ENCODE peak calls at places on chromosomes 11 and 22, in nine cellular contexts. F is IMR-90, N is Peyer's patch, Y is sigmoid colon, C is esophagus squamous epithelium, I is A549, M is thyroid gland, X is H1, B is tibial nerve. T is an unnamed sample.
A peak's percentile ranks its signal among the peaks of the same experiment; 100 is the strongest.

GRCh38 chr11:107722671-107723070 is 10.8 kb upstream of the SLN start:
- DNase-seq in I (no peak), C (no peak), M (no peak), N (no peak), B (no peak), F (no peak), Y (no peak), X (no peak), T (no peak)

GRCh38 chr11:72519220-72519881 is 85.0 kb upstream of the CLPB start:
- DNase-seq in I (no peak), Y (no peak), N (no peak), M (peak; percentile 15), F (peak; percentile 12), C (no peak), X (no peak), B (no peak), T (no peak)

GRCh38 chr11:118434123-118434552 is 2.2 kb upstream of the KMT2A start:
- DNase-seq in B (no peak), F (peak; percentile 48), I (no peak), X (no peak), N (no peak), C (no peak), Y (no peak), M (no peak), T (no peak)

GRCh38 chr11:116931206-116931953 is 94.0 kb upstream of the APOA1 start:
- DNase-seq in C (no peak), I (peak; percentile 56), Y (no peak), N (no peak), X (no peak), B (no peak), F (peak; percentile 53), M (peak; percentile 10), T (no peak)

GRCh38 chr22:29167032-29167911 is 38.4 kb upstream of the EMID1 start:
- DNase-seq in F (no peak), M (no peak), N (peak; percentile 68), I (no peak), B (no peak), C (no peak), Y (peak; percentile 41), X (no peak), T (no peak)

GRCh38 chr11:56849250-56849649 is 100.8 kb upstream of the OR9G4 start:
- DNase-seq in I (peak; percentile 61), M (no peak), F (no peak), B (no peak), N (no peak), X (no peak), C (no peak), Y (no peak), T (no peak)

GRCh38 chr11:17381156-17381555 is 7.3 kb downstream of the KCNJ11 start:
- DNase-seq in F (peak; percentile 62), Y (no peak), C (no peak), B (no peak), I (no peak), M (no peak), X (no peak), N (no peak), T (no peak)

GRCh38 chr11:126197277-126197939 is 14.0 kb downstream of the RPUSD4 start:
- DNase-seq in F (peak; percentile 90), I (no peak), C (no peak), M (no peak), N (no peak), B (no peak), X (no peak), Y (no peak), T (no peak)

GRCh38 chr11:57358543-57358961 is 20.4 kb downstream of the P2RX3 start:
- DNase-seq in Y (no peak), I (peak; percentile 84), B (no peak), F (peak; percentile 10), N (no peak), C (no peak), X (no peak), M (no peak), T (no peak)

GRCh38 chr11:68457898-68458249 is 2.7 kb upstream of the PPP6R3 start:
- DNase-seq in C (no peak), N (peak; percentile 49), B (no peak), X (no peak), F (no peak), M (no peak), Y (no peak), I (no peak), T (no peak)

GRCh38 chr22:27024982-27025381 is 367.6 kb downstream of the MIAT start:
- DNase-seq in B (no peak), X (no peak), M (no peak), I (no peak), F (no peak), C (no peak), N (no peak), Y (no peak), T (no peak)

GRCh38 chr22:29408925-29409324 is 20.6 kb upstream of the AP1B1 start:
- DNase-seq in I (no peak), N (no peak), F (no peak), B (no peak), M (no peak), C (no peak), Y (no peak), X (no peak), T (no peak)

GRCh38 chr11:108914981-108915380 is 250.1 kb downstream of the DDX10 start:
- DNase-seq in B (no peak), F (peak; percentile 71), X (no peak), N (no peak), Y (no peak), I (no peak), C (no peak), M (no peak), T (no peak)

GRCh38 chr11:637593-638507 is 781 bp downstream of the DRD4 start:
- DNase-seq in N (no peak), I (no peak), F (no peak), X (no peak), M (no peak), B (no peak), C (no peak), Y (no peak), T (no peak)

GRCh38 chr11:2928605-2929510 is at the start of gene PHLDA2:
- DNase-seq in F (peak; percentile 85), M (peak; percentile 56), I (peak; percentile 74), B (no peak), Y (peak; percentile 71), C (no peak), X (no peak), N (peak; percentile 79), T (peak; percentile 83)

GRCh38 chr11:17748044-17748443 is 13.5 kb downstream of the KCNC1 start:
- DNase-seq in N (no peak), X (no peak), C (no peak), I (no peak), M (no peak), B (no peak), F (no peak), Y (peak; percentile 24), T (no peak)

GRCh38 chr22:20440637-20441591 is 3.3 kb upstream of the SCARF2 start:
- DNase-seq in X (no peak), F (no peak), B (no peak), M (peak; percentile 64), I (no peak), Y (peak; percentile 46), C (no peak), N (no peak), T (no peak)

GRCh38 chr22:27252282-27253049 is 549.1 kb downstream of the MN1 start:
- DNase-seq in F (peak; percentile 78), M (peak; percentile 8), B (no peak), N (peak; percentile 49), I (peak; percentile 86), X (no peak), Y (peak; percentile 87), C (no peak), T (peak; percentile 51)

GRCh38 chr11:19398772-19399542 is 158.2 kb upstream of the E2F8 start:
- DNase-seq in M (peak; percentile 38), N (no peak), B (no peak), X (no peak), I (no peak), F (peak; percentile 94), C (no peak), Y (peak; percentile 79), T (no peak)

GRCh38 chr11:1557904-1558831 is 13.9 kb downstream of the DUSP8 start:
- DNase-seq in N (no peak), M (peak; percentile 53), C (no peak), F (peak; percentile 84), Y (peak; percentile 93), X (no peak), I (peak; percentile 53), B (peak; percentile 45), T (peak; percentile 97)

GRCh38 chr11:75721852-75722668 is 4.4 kb downstream of the MOGAT2 start:
- DNase-seq in I (no peak), F (no peak), M (no peak), B (no peak), X (no peak), Y (no peak), N (peak; percentile 81), C (no peak), T (no peak)
- TF ChIP-seq POLR2A in I (no peak), F (no peak), M (no peak), B (no peak), X (no peak), Y (no peak), N (peak; percentile 57), C (no peak), T (no peak)

GRCh38 chr11:64742940-64743590 is 877 bp downstream of the RASGRP2 start:
- DNase-seq in N (peak; percentile 89), I (peak; percentile 48), X (no peak), F (no peak), Y (peak; percentile 92), B (peak; percentile 57), C (no peak), M (peak; percentile 42), T (peak; percentile 96)
- TF ChIP-seq POLR2A in N (no peak), I (no peak), X (no peak), F (no peak), Y (no peak), B (no peak), C (no peak), M (no peak), T (no peak)

DNA sequence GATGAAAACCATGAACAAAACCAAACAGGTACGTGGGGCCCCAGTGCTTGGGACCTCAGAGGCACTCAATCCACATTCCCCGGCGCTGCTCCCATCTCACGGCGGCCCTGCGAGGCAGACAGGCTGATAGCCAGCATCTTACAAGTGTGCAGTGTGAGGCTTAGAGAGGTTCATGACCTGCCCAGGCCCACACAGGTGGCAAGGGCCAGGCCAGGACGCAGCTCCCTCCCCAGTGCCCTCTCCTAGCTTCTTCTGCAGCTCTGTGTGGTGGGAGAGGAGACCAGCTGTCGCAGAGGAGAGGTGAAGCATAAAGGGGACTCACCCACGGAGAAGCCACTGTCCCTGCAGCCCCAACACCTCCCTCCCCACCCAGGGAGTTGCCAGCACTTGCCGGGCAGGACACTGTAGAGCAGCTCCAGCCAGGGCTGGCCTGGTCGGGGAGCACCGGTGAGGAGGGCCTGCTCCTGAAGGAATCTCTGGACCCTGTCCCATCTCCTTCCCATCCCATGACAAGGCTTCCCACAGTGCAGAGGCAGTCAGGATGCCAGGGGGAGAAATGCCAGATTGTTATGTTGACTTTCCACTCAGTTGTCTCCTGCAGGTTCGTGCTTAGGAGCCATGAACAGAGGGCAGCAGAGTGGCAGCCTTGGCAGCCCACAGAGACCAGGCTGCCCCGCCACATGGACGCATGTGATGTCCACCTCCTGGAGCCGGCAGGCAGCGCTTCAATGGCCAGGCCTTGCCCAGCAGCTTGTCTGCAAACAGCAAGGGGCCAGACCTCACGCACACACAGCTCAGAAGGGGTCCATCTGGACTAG is 92.3 kb upstream of the TMEM45B start:
- DNase-seq in I (no peak), C (no peak), N (no peak), Y (no peak), M (no peak), F (no peak), X (no peak), B (no peak), T (no peak)
- TF ChIP-seq POLR2A in I (no peak), C (no peak), N (no peak), Y (no peak), M (no peak), F (no peak), X (no peak), B (no peak), T (no peak)

GRCh38 chr11:64810271-64810890 is at the start of gene MEN1:
- DNase-seq in I (peak; percentile 96), C (peak; percentile 75), X (peak; percentile 85), N (peak; percentile 96), Y (peak; percentile 98), F (peak; percentile 93), M (peak; percentile 98), B (peak; percentile 93), T (peak; percentile 99)
- TF ChIP-seq POLR2A in I (peak; percentile 83), C (no peak), X (peak; percentile 21), N (peak; percentile 76), Y (peak; percentile 52), F (peak; percentile 75), M (peak; percentile 78), B (peak; percentile 76), T (peak; percentile 84)